ENCODE peak calls at places on chromosomes 3 and 15, in six cellular contexts. One of them, this sample, is unnamed.

GRCh38 chr15:74432271-74432967 is 1.3 kb downstream of the SEMA7A start:
- DNase-seq in hypothalamus: no peak
- DNase-seq in kidney: peak; percentile 49
- DNase-seq in T-helper 1 cell: no peak
- DNase-seq in GM12865: no peak
- DNase-seq in renal cortical epithelial cell: no peak
- DNase-seq in this sample: no peak

GRCh38 chr3:197021231-197021630 is 8.4 kb downstream of the MELTF start:
- DNase-seq in hypothalamus: no peak
- DNase-seq in kidney: no peak
- DNase-seq in T-helper 1 cell: no peak
- DNase-seq in GM12865: no peak
- DNase-seq in renal cortical epithelial cell: no peak
- DNase-seq in this sample: no peak

GRCh38 chr15:73284073-73284472 is 84.7 kb downstream of the HCN4 start:
- DNase-seq in hypothalamus: no peak
- DNase-seq in kidney: no peak
- DNase-seq in T-helper 1 cell: no peak
- DNase-seq in GM12865: no peak
- DNase-seq in renal cortical epithelial cell: no peak
- DNase-seq in this sample: peak; percentile 16

GRCh38 chr3:133575121-133575520 is 1.6 kb downstream of the CDV3 start:
- DNase-seq in hypothalamus: no peak
- DNase-seq in kidney: no peak
- DNase-seq in T-helper 1 cell: no peak
- DNase-seq in GM12865: peak; percentile 56
- DNase-seq in renal cortical epithelial cell: no peak
- DNase-seq in this sample: peak; percentile 42

GRCh38 chr3:55455915-55456314 is 31.2 kb downstream of the WNT5A start:
- DNase-seq in hypothalamus: no peak
- DNase-seq in kidney: no peak
- DNase-seq in T-helper 1 cell: no peak
- DNase-seq in GM12865: no peak
- DNase-seq in renal cortical epithelial cell: no peak
- DNase-seq in this sample: no peak

GRCh38 chr3:119653871-119654270 is 6.5 kb downstream of the POPDC2 start:
- DNase-seq in hypothalamus: no peak
- DNase-seq in kidney: no peak
- DNase-seq in T-helper 1 cell: no peak
- DNase-seq in GM12865: no peak
- DNase-seq in renal cortical epithelial cell: no peak
- DNase-seq in this sample: no peak

GRCh38 chr3:161014997-161015749 is 90.0 kb downstream of the B3GALNT1 start:
- DNase-seq in hypothalamus: no peak
- DNase-seq in kidney: no peak
- DNase-seq in T-helper 1 cell: no peak
- DNase-seq in GM12865: no peak
- DNase-seq in renal cortical epithelial cell: no peak
- DNase-seq in this sample: peak; percentile 72

GRCh38 chr3:192957441-192957951 is 39.8 kb upstream of the MB21D2 start:
- DNase-seq in hypothalamus: no peak
- DNase-seq in kidney: no peak
- DNase-seq in T-helper 1 cell: no peak
- DNase-seq in GM12865: peak; percentile 3
- DNase-seq in renal cortical epithelial cell: peak; percentile 61
- DNase-seq in this sample: no peak

GRCh38 chr3:177810162-177810623 is 612.9 kb upstream of the TBL1XR1 start:
- DNase-seq in hypothalamus: no peak
- DNase-seq in kidney: no peak
- DNase-seq in T-helper 1 cell: no peak
- DNase-seq in GM12865: no peak
- DNase-seq in renal cortical epithelial cell: peak; percentile 97
- DNase-seq in this sample: no peak

GRCh38 chr15:51672100-51672731 is 9.1 kb upstream of the SCG3 start:
- DNase-seq in hypothalamus: no peak
- DNase-seq in kidney: no peak
- DNase-seq in T-helper 1 cell: no peak
- DNase-seq in GM12865: no peak
- DNase-seq in renal cortical epithelial cell: no peak
- DNase-seq in this sample: no peak

GRCh38 chr15:40928975-40929729 is at the start of gene DLL4:
- DNase-seq in hypothalamus: no peak
- DNase-seq in kidney: peak; percentile 90
- DNase-seq in T-helper 1 cell: no peak
- DNase-seq in GM12865: peak; percentile 71
- DNase-seq in renal cortical epithelial cell: no peak
- DNase-seq in this sample: no peak

GRCh38 chr3:194572131-194572789 is 61.0 kb downstream of the TMEM44 start:
- DNase-seq in hypothalamus: no peak
- DNase-seq in kidney: peak; percentile 88
- DNase-seq in T-helper 1 cell: no peak
- DNase-seq in GM12865: no peak
- DNase-seq in renal cortical epithelial cell: peak; percentile 93
- DNase-seq in this sample: no peak

GRCh38 chr15:43118276-43118675 is 12.4 kb upstream of the UBR1 start:
- DNase-seq in hypothalamus: no peak
- DNase-seq in kidney: no peak
- DNase-seq in T-helper 1 cell: no peak
- DNase-seq in GM12865: peak; percentile 10
- DNase-seq in renal cortical epithelial cell: peak; percentile 39
- DNase-seq in this sample: peak; percentile 48

GRCh38 chr3:128076783-128077624 is 24.8 kb downstream of the SEC61A1 start:
- DNase-seq in hypothalamus: peak; percentile 33
- DNase-seq in kidney: no peak
- DNase-seq in T-helper 1 cell: peak; percentile 32
- DNase-seq in GM12865: no peak
- DNase-seq in renal cortical epithelial cell: no peak
- DNase-seq in this sample: no peak

GRCh38 chr3:111732248-111732879 is 126.7 kb upstream of the PHLDB2 start:
- DNase-seq in hypothalamus: no peak
- DNase-seq in kidney: peak; percentile 76
- DNase-seq in T-helper 1 cell: no peak
- DNase-seq in GM12865: no peak
- DNase-seq in renal cortical epithelial cell: peak; percentile 72
- DNase-seq in this sample: no peak

GRCh38 chr3:177561365-177561764 is 364.1 kb upstream of the TBL1XR1 start:
- DNase-seq in hypothalamus: no peak
- DNase-seq in kidney: no peak
- DNase-seq in T-helper 1 cell: no peak
- DNase-seq in GM12865: no peak
- DNase-seq in renal cortical epithelial cell: no peak
- DNase-seq in this sample: no peak

GRCh38 chr3:2452249-2452648 is 353.6 kb downstream of the CNTN4 start:
- DNase-seq in hypothalamus: no peak
- DNase-seq in kidney: no peak
- DNase-seq in T-helper 1 cell: no peak
- DNase-seq in GM12865: no peak
- DNase-seq in renal cortical epithelial cell: no peak
- DNase-seq in this sample: no peak

GRCh38 chr15:37103475-37104071 is 3.2 kb upstream of the MEIS2 start:
- DNase-seq in hypothalamus: no peak
- DNase-seq in kidney: peak; percentile 58
- DNase-seq in T-helper 1 cell: no peak
- DNase-seq in GM12865: no peak
- DNase-seq in renal cortical epithelial cell: no peak
- DNase-seq in this sample: no peak

GRCh38 chr15:40407343-40407990 is 1.9 kb downstream of the IVD start:
- DNase-seq in hypothalamus: no peak
- DNase-seq in kidney: no peak
- DNase-seq in T-helper 1 cell: no peak
- DNase-seq in GM12865: peak; percentile 78
- DNase-seq in renal cortical epithelial cell: no peak
- DNase-seq in this sample: peak; percentile 44

GRCh38 chr15:43498988-43499387 is 6.0 kb upstream of the TP53BP1 start:
- DNase-seq in hypothalamus: no peak
- DNase-seq in kidney: no peak
- DNase-seq in T-helper 1 cell: no peak
- DNase-seq in GM12865: no peak
- DNase-seq in renal cortical epithelial cell: no peak
- DNase-seq in this sample: no peak

This sample was measured in OCI-LY7.